ENCODE peak calls at places on chromosomes 11 and 22, in five cellular contexts. U is mammary epithelial cell, X is H7, S is gastrocnemius medialis, H is upper lobe of right lung. W is an unnamed sample.

GRCh38 chr22:45842141-45842831 is 134.7 kb downstream of the WNT7B start:
- DNase-seq in H (no peak), S (no peak), X (no peak), U (peak; percentile 20), W (peak; percentile 32)

GRCh38 chr11:78773077-78773476 is 198.4 kb upstream of the NARS2 start:
- DNase-seq in X (no peak), H (no peak), S (no peak), U (no peak), W (no peak)

GRCh38 chr22:48422900-48423480 is 1404.7 kb downstream of the BRD1 start:
- DNase-seq in S (no peak), X (no peak), H (peak; percentile 29), U (no peak), W (no peak)

GRCh38 chr22:35958334-35958733 is 70.3 kb downstream of the RBFOX2 start:
- DNase-seq in X (no peak), S (no peak), H (no peak), U (no peak), W (no peak)

GRCh38 chr11:73072935-73073481 is 69.1 kb downstream of the FCHSD2 start:
- DNase-seq in H (no peak), X (no peak), U (peak; percentile 17), S (no peak), W (no peak)

GRCh38 chr11:61098778-61099177 is 3.5 kb upstream of the CD5 start:
- DNase-seq in U (no peak), H (no peak), S (no peak), X (peak; percentile 18), W (no peak)

GRCh38 chr11:60914620-60915249 is 777 bp downstream of the TMEM109 start:
- DNase-seq in H (peak; percentile 75), S (peak; percentile 48), X (no peak), U (peak; percentile 58), W (no peak)

GRCh38 chr11:59556883-59557205 is 45.5 kb downstream of the OR4D9 start:
- DNase-seq in H (no peak), X (peak; percentile 25), S (no peak), U (no peak), W (no peak)

GRCh38 chr22:32532819-32533128 is 58.2 kb downstream of the FBXO7 start:
- DNase-seq in U (no peak), X (no peak), S (no peak), H (no peak), W (no peak)

GRCh38 chr11:124762077-124762623 is at the start of gene ESAM:
- DNase-seq in H (peak; percentile 90), U (no peak), X (peak; percentile 83), S (no peak), W (no peak)

GRCh38 chr11:2942872-2943710 is 13.9 kb upstream of the PHLDA2 start:
- DNase-seq in S (no peak), U (no peak), X (no peak), H (no peak), W (no peak)

GRCh38 chr22:25334091-25334490 is 114.7 kb downstream of the CRYBB2 start:
- DNase-seq in H (no peak), X (peak; percentile 72), S (peak; percentile 22), U (peak; percentile 21), W (no peak)

GRCh38 chr11:44865866-44866272 is 84.8 kb downstream of the TP53I11 start:
- DNase-seq in S (no peak), U (no peak), X (no peak), H (no peak), W (no peak)

GRCh38 chr22:41920271-41920976 is 5.5 kb upstream of the SHISA8 start:
- DNase-seq in S (no peak), H (no peak), X (peak; percentile 64), U (no peak), W (no peak)

GRCh38 chr22:41917906-41918791 is 3.3 kb upstream of the SHISA8 start:
- DNase-seq in H (no peak), U (peak; percentile 46), S (peak; percentile 30), X (peak; percentile 57), W (peak; percentile 33)

GRCh38 chr22:41916745-41917358 is 2.0 kb upstream of the SHISA8 start:
- DNase-seq in H (no peak), U (no peak), S (no peak), X (peak; percentile 53), W (no peak)

GRCh38 chr22:41917375-41917905 is 2.6 kb upstream of the SHISA8 start:
- DNase-seq in H (no peak), S (no peak), X (peak; percentile 65), U (no peak), W (no peak)

GRCh38 chr22:41919357-41920224 is 4.7 kb upstream of the SHISA8 start:
- DNase-seq in U (no peak), X (peak; percentile 99), H (peak; percentile 83), S (no peak), W (no peak)
- H3K4me3 ChIP-seq in U (peak overlapping the region; percentile 44), X (peak overlapping the region; percentile 61), H (peak overlapping the region; percentile 52), S (peak overlapping the region; percentile 67), W (peak overlapping the region; percentile 38)

GRCh38 chr11:134272381-134273316 is 3.5 kb upstream of the GLB1L3 start:
- DNase-seq in X (peak; percentile 86), U (no peak), S (no peak), H (no peak), W (no peak)
- H3K4me3 ChIP-seq in X (no peak overlapping the region), U (no peak overlapping the region), S (no peak overlapping the region), H (no peak overlapping the region), W (no peak overlapping the region)

DNA sequence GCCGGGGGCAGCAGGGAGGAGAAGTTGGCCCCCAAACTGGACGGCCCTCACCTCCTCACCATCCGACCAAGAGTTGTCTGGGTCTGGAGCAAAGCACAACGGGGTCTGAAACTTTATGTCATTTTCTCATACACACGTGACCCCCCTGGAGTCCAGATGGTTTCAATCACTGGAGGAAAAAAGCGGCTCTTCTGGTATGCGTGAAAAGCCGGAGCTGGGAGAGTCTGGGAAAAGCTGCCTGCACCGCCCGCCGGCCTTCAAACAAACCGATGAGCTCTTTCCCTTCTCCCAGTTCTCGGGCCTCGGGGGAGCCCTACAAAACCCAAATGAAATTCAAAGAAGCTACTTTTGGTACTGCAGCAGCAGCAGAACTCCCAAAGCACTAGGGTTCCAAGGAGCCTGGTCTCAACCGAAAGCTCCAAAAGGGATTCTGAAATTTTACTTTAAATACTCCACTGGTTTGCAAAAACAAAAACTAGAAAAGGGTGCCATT is 39.7 kb upstream of the AKIP1 start:
- DNase-seq in H (peak; percentile 69), U (peak; percentile 70), X (peak; percentile 75), S (peak; percentile 30), W (peak; percentile 90)
- H3K4me3 ChIP-seq in H (peak overlapping the region; percentile 83), U (peak overlapping the region; percentile 76), X (peak overlapping the region; percentile 81), S (peak overlapping the region; percentile 90), W (peak overlapping the region; percentile 72)

DNA sequence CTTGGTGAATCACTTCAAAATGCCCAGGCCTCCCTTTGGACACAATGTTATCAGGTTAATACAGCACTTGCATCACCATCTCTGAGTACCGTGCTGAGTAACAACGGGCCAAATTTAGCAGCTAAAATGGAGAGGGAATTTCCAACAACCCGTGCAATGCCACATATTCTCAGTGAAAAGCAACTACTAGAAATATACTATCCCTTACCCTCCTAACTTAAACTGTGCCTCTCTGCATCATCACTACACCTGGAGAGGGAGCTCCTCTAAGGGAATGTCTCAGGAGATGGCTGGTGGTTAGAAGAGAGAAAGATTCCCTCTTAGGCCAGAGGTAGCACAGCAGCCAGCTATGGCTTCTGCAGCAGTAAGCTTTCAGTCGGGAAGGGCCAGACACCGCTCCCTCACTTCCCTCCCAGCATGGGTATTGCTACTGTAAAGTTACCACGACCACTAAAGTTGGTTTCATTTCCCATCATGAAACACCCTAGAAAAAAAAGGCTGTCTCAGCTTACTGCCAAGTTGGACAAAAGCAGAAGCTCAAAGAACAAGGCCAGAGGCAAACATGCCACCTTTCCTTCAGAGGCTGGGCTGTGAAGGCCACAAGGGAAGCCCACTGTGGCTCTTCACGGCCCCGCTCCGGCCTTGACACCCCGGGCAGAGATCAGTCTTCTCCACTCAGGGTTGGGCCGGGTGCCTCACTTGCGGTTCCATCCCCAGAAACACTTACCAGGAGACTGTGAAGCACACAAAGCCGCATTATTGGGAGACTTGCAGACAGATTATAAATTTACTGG is 3.9 kb downstream of the MAML2 start:
- DNase-seq in H (peak; percentile 67), S (no peak), X (no peak), U (peak; percentile 92), W (no peak)
- H3K4me3 ChIP-seq in H (peak overlapping the region; percentile 80), S (peak overlapping the region; percentile 79), X (no peak overlapping the region), U (peak overlapping the region; percentile 45), W (peak overlapping the region; percentile 81)

GRCh38 chr22:37491559-37492427 is 5.6 kb upstream of the MFNG start:
- DNase-seq in X (no peak), H (peak; percentile 60), S (no peak), U (no peak), W (no peak)
- H3K4me3 ChIP-seq in X (no peak overlapping the region), H (no peak overlapping the region), S (no peak overlapping the region), U (no peak overlapping the region), W (no peak overlapping the region)